ENCODE peak calls at places on chromosome 20, in nine cellular contexts. One of them, this sample, is unnamed.

GRCh38 chr20:60200305-60200918 is 242.2 kb downstream of the CDH26 start:
- DNase-seq in ELR: no peak
- DNase-seq in GM06990: no peak
- DNase-seq in nephron progenitor cell: no peak
- DNase-seq in NCI-H1105: no peak
- DNase-seq in T47D: peak
- DNase-seq in iris pigment epithelial cell: no peak
- DNase-seq in EL: no peak
- DNase-seq in brain microvascular endothelial cell: no peak
- DNase-seq in this sample: no peak

GRCh38 chr20:64162239-64162621 is 2.0 kb upstream of the MYT1 start:
- DNase-seq in GM06990: no peak
- DNase-seq in nephron progenitor cell: no peak
- DNase-seq in brain microvascular endothelial cell: no peak
- DNase-seq in NCI-H1105: no peak
- DNase-seq in ELR: no peak
- DNase-seq in T47D: no peak
- DNase-seq in iris pigment epithelial cell: no peak
- DNase-seq in EL: no peak
- DNase-seq in this sample: peak

GRCh38 chr20:41570552-41570951 is 47.6 kb downstream of the CHD6 start:
- DNase-seq in ELR: no peak
- DNase-seq in NCI-H1105: no peak
- DNase-seq in T47D: no peak
- DNase-seq in nephron progenitor cell: no peak
- DNase-seq in GM06990: no peak
- DNase-seq in iris pigment epithelial cell: peak
- DNase-seq in EL: no peak
- DNase-seq in brain microvascular endothelial cell: no peak
- DNase-seq in this sample: no peak

GRCh38 chr20:6121504-6121903 is 1.3 kb downstream of the FERMT1 start:
- DNase-seq in iris pigment epithelial cell: no peak
- DNase-seq in GM06990: no peak
- DNase-seq in T47D: no peak
- DNase-seq in NCI-H1105: no peak
- DNase-seq in ELR: no peak
- DNase-seq in brain microvascular endothelial cell: no peak
- DNase-seq in nephron progenitor cell: no peak
- DNase-seq in EL: no peak
- DNase-seq in this sample: no peak

GRCh38 chr20:21090112-21090737 is 15.9 kb downstream of the LINC00237 start:
- DNase-seq in ELR: no peak
- DNase-seq in GM06990: no peak
- DNase-seq in NCI-H1105: no peak
- DNase-seq in iris pigment epithelial cell: no peak
- DNase-seq in EL: no peak
- DNase-seq in nephron progenitor cell: no peak
- DNase-seq in T47D: no peak
- DNase-seq in brain microvascular endothelial cell: no peak
- DNase-seq in this sample: no peak

GRCh38 chr20:57829336-57829735 is 119.5 kb upstream of the PMEPA1 start:
- DNase-seq in brain microvascular endothelial cell: no peak
- DNase-seq in NCI-H1105: no peak
- DNase-seq in EL: no peak
- DNase-seq in GM06990: no peak
- DNase-seq in iris pigment epithelial cell: no peak
- DNase-seq in ELR: no peak
- DNase-seq in T47D: no peak
- DNase-seq in nephron progenitor cell: no peak
- DNase-seq in this sample: no peak

GRCh38 chr20:17210983-17211382 is 15.9 kb upstream of the PCSK2 start:
- DNase-seq in iris pigment epithelial cell: peak
- DNase-seq in nephron progenitor cell: no peak
- DNase-seq in T47D: no peak
- DNase-seq in ELR: peak
- DNase-seq in NCI-H1105: no peak
- DNase-seq in GM06990: no peak
- DNase-seq in brain microvascular endothelial cell: no peak
- DNase-seq in EL: peak
- DNase-seq in this sample: no peak

GRCh38 chr20:56171087-56172012 is 77.2 kb upstream of the MC3R start:
- DNase-seq in ELR: peak
- DNase-seq in T47D: peak
- DNase-seq in GM06990: no peak
- DNase-seq in EL: peak
- DNase-seq in NCI-H1105: no peak
- DNase-seq in iris pigment epithelial cell: peak
- DNase-seq in nephron progenitor cell: no peak
- DNase-seq in brain microvascular endothelial cell: no peak
- DNase-seq in this sample: no peak

GRCh38 chr20:52275243-52275817 is 83.8 kb upstream of the ZFP64 start:
- DNase-seq in T47D: no peak
- DNase-seq in iris pigment epithelial cell: no peak
- DNase-seq in EL: no peak
- DNase-seq in NCI-H1105: no peak
- DNase-seq in nephron progenitor cell: no peak
- DNase-seq in brain microvascular endothelial cell: no peak
- DNase-seq in GM06990: no peak
- DNase-seq in ELR: no peak
- DNase-seq in this sample: no peak

GRCh38 chr20:63057133-63058117 is 50.7 kb upstream of the BHLHE23 start:
- DNase-seq in brain microvascular endothelial cell: no peak
- DNase-seq in T47D: peak
- DNase-seq in EL: no peak
- DNase-seq in nephron progenitor cell: no peak
- DNase-seq in GM06990: no peak
- DNase-seq in NCI-H1105: no peak
- DNase-seq in iris pigment epithelial cell: peak
- DNase-seq in ELR: no peak
- DNase-seq in this sample: peak